ENCODE peak calls at places on chromosomes 13 and 19, in four cellular contexts. L, H, R and I are unnamed samples.

GRCh38 chr19:1047696-1048147 is 7.8 kb downstream of the ABCA7 start:
- DNase-seq in L (no peak), H (no peak), R (no peak), I (no peak)

GRCh38 chr13:105997436-105998232 is 537.8 kb downstream of the EFNB2 start:
- DNase-seq in L (no peak), H (no peak), R (no peak), I (no peak)

GRCh38 chr13:44211286-44211685 is 162.3 kb upstream of the SERP2 start:
- DNase-seq in L (no peak), H (no peak), R (no peak), I (no peak)

GRCh38 chr19:47260476-47260875 is 4.2 kb downstream of the CCDC9 start:
- DNase-seq in L (no peak), H (no peak), R (no peak), I (no peak)

GRCh38 chr19:1045247-1045603 is 5.3 kb downstream of the ABCA7 start:
- DNase-seq in L (no peak), H (no peak), R (no peak), I (no peak)

GRCh38 chr13:24282256-24282655 is 27.1 kb upstream of the C1QTNF9 start:
- DNase-seq in L (no peak), H (no peak), R (no peak), I (no peak)

GRCh38 chr19:33219261-33219812 is 6.3 kb downstream of the SLC7A10 start:
- DNase-seq in L (no peak), H (no peak), R (no peak), I (no peak)

GRCh38 chr19:52735734-52736133 is 890 bp upstream of the ZNF611 start:
- DNase-seq in L (no peak), H (no peak), R (peak; percentile 47), I (no peak)

GRCh38 chr13:64369121-64369520 is 2861.0 kb downstream of the PCDH9 start:
- DNase-seq in L (no peak), H (no peak), R (no peak), I (peak; percentile 77)

GRCh38 chr13:25648996-25649633 is 277.3 kb downstream of the ATP8A2 start:
- DNase-seq in L (no peak), H (no peak), R (no peak), I (no peak)

GRCh38 chr13:36088001-36088400 is 43.2 kb downstream of the DCLK1 start:
- DNase-seq in L (no peak), H (no peak), R (no peak), I (no peak)

GRCh38 chr13:77374786-77375185 is 47.9 kb upstream of the MYCBP2 start:
- DNase-seq in L (no peak), H (no peak), R (no peak), I (no peak)

GRCh38 chr13:35716186-35716585 is 239.7 kb upstream of the MAB21L1 start:
- DNase-seq in L (no peak), H (no peak), R (no peak), I (no peak)

GRCh38 chr13:35597451-35597850 is 121.0 kb upstream of the MAB21L1 start:
- DNase-seq in L (no peak), H (no peak), R (no peak), I (no peak)

GRCh38 chr19:1837625-1838105 is 10.6 kb downstream of the REXO1 start:
- DNase-seq in L (no peak), H (no peak), R (no peak), I (no peak)

GRCh38 chr13:52447815-52448552 is 2.5 kb downstream of the VPS36 start:
- DNase-seq in L (no peak), H (no peak), R (no peak), I (no peak)

GRCh38 chr13:46523972-46524737 is 28.8 kb upstream of the LRCH1 start:
- DNase-seq in L (no peak), H (no peak), R (no peak), I (no peak)

GRCh38 chr19:6056801-6057650 is 53.3 kb downstream of the RFX2 start:
- DNase-seq in L (peak; percentile 47), H (peak; percentile 78), R (no peak), I (no peak)

GRCh38 chr13:24348797-24349515 is 39.6 kb downstream of the C1QTNF9 start:
- DNase-seq in L (no peak), H (no peak), R (no peak), I (no peak)

GRCh38 chr19:10766681-10767201 is 48.9 kb downstream of the DNM2 start:
- DNase-seq in L (no peak), H (peak; percentile 31), R (no peak), I (no peak)

GRCh38 chr19:28349604-28350003 is 863.3 kb downstream of the UQCRFS1 start:
- DNase-seq in L (no peak), H (no peak), R (no peak), I (no peak)